ENCODE peak calls at places on chromosomes 6 and 20, in four cellular contexts. G is cardiac septum; V is ELR; X is activated naive CD4-positive, alpha-beta T cell treated with anti-CD3 and anti-CD28 coated beads for 36 hours. M is an unnamed sample.
A peak's percentile ranks its signal among the peaks of the same experiment; 100 is the strongest.

GRCh38 chr6:100343678-100344077 is 121.0 kb downstream of the SIM1 start:
- DNase-seq in G (no peak), V (peak; percentile 74), X (no peak), M (no peak)

GRCh38 chr20:15528386-15529111 is 1044.7 kb downstream of the KIF16B start:
- DNase-seq in G (no peak), V (no peak), X (no peak), M (no peak)

GRCh38 chr20:23967616-23967979 is 21.0 kb downstream of the GGTLC1 start:
- DNase-seq in G (no peak), V (no peak), X (no peak), M (no peak)

GRCh38 chr6:21594427-21595264 is 1.1 kb downstream of the SOX4 start:
- DNase-seq in G (peak; percentile 84), V (peak; percentile 70), X (peak; percentile 42), M (peak; percentile 64)

GRCh38 chr6:132763269-132763668 is 5.6 kb upstream of the VNN2 start:
- DNase-seq in G (no peak), V (no peak), X (peak; percentile 78), M (peak; percentile 83)

GRCh38 chr6:104473021-104473429 is 386.7 kb downstream of the HACE1 start:
- DNase-seq in G (no peak), V (no peak), X (no peak), M (no peak)

GRCh38 chr6:140082867-140083297 is 708.4 kb upstream of the CITED2 start:
- DNase-seq in G (no peak), V (peak; percentile 58), X (no peak), M (no peak)

GRCh38 chr6:4270001-4270400 is 134.6 kb upstream of the ECI2 start:
- DNase-seq in G (peak; percentile 7), V (no peak), X (no peak), M (no peak)

GRCh38 chr6:33426590-33427563 is 7.0 kb downstream of the SYNGAP1 start:
- DNase-seq in G (no peak), V (peak; percentile 33), X (no peak), M (peak; percentile 24)

GRCh38 chr20:49979030-49979832 is 3.5 kb upstream of the SNAI1 start:
- DNase-seq in G (no peak), V (peak; percentile 60), X (peak; percentile 68), M (peak; percentile 69)

GRCh38 chr6:90249044-90249443 is 47.6 kb downstream of the BACH2 start:
- DNase-seq in G (no peak), V (peak; percentile 20), X (peak; percentile 76), M (no peak)

GRCh38 chr6:35737413-35738211 is 780 bp downstream of the ARMC12 start:
- DNase-seq in G (no peak), V (peak; percentile 86), X (no peak), M (peak; percentile 91)

GRCh38 chr6:116430860-116431259 is 30.3 kb upstream of the CALHM6 start:
- DNase-seq in G (no peak), V (no peak), X (no peak), M (no peak)

GRCh38 chr6:16334671-16335070 is 96.3 kb downstream of the GMPR start:
- DNase-seq in G (no peak), V (peak; percentile 96), X (no peak), M (no peak)

GRCh38 chr6:1382883-1383728 is 6.3 kb upstream of the FOXF2 start:
- DNase-seq in G (no peak), V (no peak), X (no peak), M (no peak)

GRCh38 chr6:9388596-9388995 is 953.3 kb upstream of the SLC35B3 start:
- DNase-seq in G (no peak), V (no peak), X (no peak), M (no peak)

GRCh38 chr6:17865798-17866725 is 121.4 kb downstream of the KIF13A start:
- DNase-seq in G (peak; percentile 85), V (peak; percentile 100), X (no peak), M (no peak)

GRCh38 chr6:124200661-124201060 is 397.0 kb downstream of the NKAIN2 start:
- DNase-seq in G (no peak), V (no peak), X (no peak), M (no peak)

GRCh38 chr20:8476023-8476422 is 344.0 kb downstream of the PLCB1 start:
- DNase-seq in G (no peak), V (no peak), X (no peak), M (no peak)

GRCh38 chr6:4059115-4059777 is 19.7 kb downstream of the FAM217A start:
- DNase-seq in G (no peak), V (peak; percentile 97), X (peak; percentile 82), M (no peak)

GRCh38 chr6:166691741-166692140 is 64.7 kb upstream of the RPS6KA2 start:
- DNase-seq in G (no peak), V (no peak), X (no peak), M (no peak)

GRCh38 chr6:44254957-44255808 is 2.1 kb downstream of the SLC35B2 start:
- DNase-seq in G (no peak), V (peak; percentile 48), X (no peak), M (no peak)

GRCh38 chr6:43481591-43482242 is 4.3 kb downstream of the TJAP1 start:
- DNase-seq in G (no peak), V (peak; percentile 45), X (no peak), M (no peak)

GRCh38 chr20:41664584-41664983 is 46.4 kb upstream of the CHD6 start:
- DNase-seq in G (no peak), V (peak; percentile 12), X (no peak), M (peak; percentile 82)

GRCh38 chr6:97440590-97441176 is 157.7 kb upstream of the MMS22L start:
- DNase-seq in G (no peak), V (peak; percentile 56), X (no peak), M (peak; percentile 2)

GRCh38 chr6:3336859-3337515 is 78.2 kb downstream of the PSMG4 start:
- DNase-seq in G (no peak), V (no peak), X (no peak), M (no peak)

GRCh38 chr6:168060521-168060931 is 18.5 kb downstream of the FRMD1 start:
- DNase-seq in G (peak; percentile 88), V (peak; percentile 13), X (no peak), M (no peak)

GRCh38 chr20:3671986-3672863 is 9.0 kb upstream of the GFRA4 start:
- DNase-seq in G (no peak), V (no peak), X (no peak), M (no peak)

GRCh38 chr20:4167261-4168004 is 152.1 kb upstream of the RNF24 start:
- DNase-seq in G (no peak), V (no peak), X (no peak), M (no peak)

GRCh38 chr6:166019214-166019613 is 148.4 kb downstream of the TBXT start:
- DNase-seq in G (no peak), V (no peak), X (no peak), M (no peak)

GRCh38 chr20:44422083-44422482 is 53.6 kb upstream of the TTPAL start:
- DNase-seq in G (no peak), V (peak; percentile 76), X (no peak), M (no peak)

GRCh38 chr6:124334359-124334758 is 530.7 kb downstream of the NKAIN2 start:
- DNase-seq in G (no peak), V (no peak), X (no peak), M (no peak)

GRCh38 chr6:13488015-13488895 is 855 bp upstream of the GFOD1 start:
- DNase-seq in G (no peak), V (peak; percentile 54), X (peak; percentile 30), M (no peak)

GRCh38 chr6:167709196-167709595 is 117.5 kb upstream of the AFDN start:
- DNase-seq in G (no peak), V (no peak), X (no peak), M (no peak)

GRCh38 chr20:60749804-60750602 is 502.1 kb upstream of the CDH4 start:
- DNase-seq in G (no peak), V (peak; percentile 18), X (no peak), M (no peak)

GRCh38 chr6:62492192-62492822 is 206.3 kb upstream of the KHDRBS2 start:
- DNase-seq in G (no peak), V (no peak), X (no peak), M (no peak)

GRCh38 chr20:56893206-56893605 is 264.1 kb downstream of the TFAP2C start:
- DNase-seq in G (no peak), V (no peak), X (peak; percentile 67), M (peak; percentile 56)